ENCODE peak calls at places on chromosomes 6 and 20, in seven cellular contexts. E, Y, H, B, S, I and P are unnamed samples.

GRCh38 chr20:210809-211502 is 16.1 kb upstream of the DEFB129 start:
- DNase-seq in H (no peak), B (no peak), Y (peak), I (no peak), E (no peak), S (no peak), P (no peak)

GRCh38 chr20:44861547-44862006 is 23.9 kb upstream of the YWHAB start:
- DNase-seq in I (peak), Y (no peak), B (no peak), S (no peak), E (no peak), H (no peak), P (no peak)

GRCh38 chr6:90107721-90108364 is 188.8 kb downstream of the BACH2 start:
- DNase-seq in Y (peak), B (no peak), H (no peak), E (no peak), I (no peak), S (no peak), P (no peak)

GRCh38 chr6:158220786-158221442 is 52.8 kb downstream of the GTF2H5 start:
- DNase-seq in I (peak), E (peak), S (peak), Y (peak), B (peak), H (peak), P (peak)

GRCh38 chr20:60695223-60695622 is 556.8 kb upstream of the CDH4 start:
- DNase-seq in Y (no peak), B (peak), I (no peak), S (peak), E (peak), H (peak), P (no peak)

GRCh38 chr6:169289671-169290408 is 36.2 kb upstream of the THBS2 start:
- DNase-seq in E (no peak), B (no peak), H (no peak), S (no peak), I (peak), Y (no peak), P (no peak)

GRCh38 chr6:14113951-14114350 is 3.6 kb upstream of the CD83 start:
- DNase-seq in I (no peak), B (no peak), Y (no peak), E (no peak), S (no peak), H (no peak), P (no peak)

GRCh38 chr6:36223706-36224105 is 27.2 kb downstream of the BRPF3 start:
- DNase-seq in Y (no peak), I (no peak), E (no peak), S (no peak), B (no peak), H (no peak), P (no peak)

GRCh38 chr6:170448317-170448716 is 104.8 kb downstream of the PSMB1 start:
- DNase-seq in B (no peak), H (no peak), E (no peak), Y (no peak), S (no peak), I (no peak), P (no peak)

GRCh38 chr6:54981276-54981609 is 134.7 kb downstream of the FAM83B start:
- DNase-seq in H (no peak), S (no peak), Y (no peak), I (no peak), E (no peak), B (no peak), P (no peak)

GRCh38 chr6:119844385-119844784 is 494.8 kb upstream of the MAN1A1 start:
- DNase-seq in H (no peak), B (no peak), Y (no peak), E (no peak), I (no peak), S (no peak), P (no peak)

GRCh38 chr6:134363323-134364039 is 45.6 kb upstream of the SGK1 start:
- DNase-seq in I (no peak), B (peak), S (no peak), E (no peak), H (peak), Y (no peak), P (no peak)

GRCh38 chr6:166305562-166306117 is 2.6 kb downstream of the PRR18 start:
- DNase-seq in E (no peak), I (no peak), S (no peak), B (no peak), Y (no peak), H (no peak), P (peak)

GRCh38 chr20:14688045-14688444 is 350.6 kb upstream of the FLRT3 start:
- DNase-seq in B (no peak), S (no peak), H (no peak), I (no peak), Y (no peak), E (no peak), P (no peak)

GRCh38 chr20:32536861-32537656 is 48.1 kb downstream of the NOL4L start:
- DNase-seq in B (no peak), Y (peak), H (no peak), I (no peak), E (no peak), S (no peak), P (no peak)

GRCh38 chr6:33843086-33843695 is 39.4 kb upstream of the MLN start:
- DNase-seq in Y (no peak), H (no peak), E (no peak), I (no peak), S (no peak), B (no peak), P (no peak)

GRCh38 chr20:6702144-6702543 is 65.3 kb upstream of the BMP2 start:
- DNase-seq in H (no peak), B (no peak), S (no peak), I (no peak), Y (no peak), E (no peak), P (no peak)

GRCh38 chr20:11301699-11302098 is 616.0 kb upstream of the BTBD3 start:
- DNase-seq in E (no peak), H (no peak), S (no peak), Y (peak), I (no peak), B (no peak), P (no peak)

GRCh38 chr6:117502580-117502979 is 20.1 kb downstream of the DCBLD1 start:
- DNase-seq in I (no peak), E (no peak), H (no peak), S (no peak), Y (no peak), B (no peak), P (no peak)

GRCh38 chr6:4021862-4022715 is 56.8 kb downstream of the FAM217A start:
- DNase-seq in H (no peak), Y (no peak), S (no peak), B (peak), E (no peak), I (no peak), P (no peak)

GRCh38 chr6:31053873-31054272 is 43.6 kb downstream of the MUC22 start:
- DNase-seq in Y (peak), B (no peak), S (no peak), I (peak), E (peak), H (no peak), P (no peak)

GRCh38 chr6:16249971-16250370 is 11.6 kb downstream of the GMPR start:
- DNase-seq in Y (peak), E (no peak), H (no peak), I (no peak), B (no peak), S (no peak), P (no peak)

GRCh38 chr6:45507156-45507555 is 129.4 kb upstream of the SUPT3H start:
- DNase-seq in B (no peak), S (no peak), Y (no peak), E (no peak), H (no peak), I (no peak), P (no peak)

GRCh38 chr6:43045371-43045930 is 8.2 kb downstream of the CUL7 start:
- DNase-seq in Y (no peak), I (no peak), B (no peak), H (no peak), S (no peak), E (no peak), P (no peak)

GRCh38 chr6:111781055-111781708 is 92.1 kb downstream of the FYN start:
- DNase-seq in B (no peak), S (no peak), I (no peak), Y (no peak), H (no peak), E (no peak), P (no peak)

GRCh38 chr20:50121858-50122271 is 8.9 kb upstream of the UBE2V1 start:
- DNase-seq in Y (no peak), I (no peak), E (no peak), B (no peak), S (no peak), H (peak), P (no peak)

GRCh38 chr20:23541330-23541729 is 27.0 kb downstream of the CST9L start:
- DNase-seq in I (no peak), Y (peak), E (peak), B (no peak), S (no peak), H (no peak), P (peak)

GRCh38 chr6:129475477-129476247 is 234.3 kb downstream of the ARHGAP18 start:
- DNase-seq in S (no peak), I (no peak), H (no peak), Y (peak), E (no peak), B (no peak), P (peak)

GRCh38 chr20:58458342-58459057 is 56.7 kb downstream of the APCDD1L start:
- DNase-seq in E (no peak), H (no peak), I (no peak), B (no peak), S (no peak), Y (peak), P (no peak)

GRCh38 chr20:33724439-33725094 is 4.5 kb upstream of the PXMP4 start:
- DNase-seq in Y (no peak), S (no peak), B (no peak), E (no peak), I (no peak), H (no peak), P (no peak)